ENCODE peak calls at places on chromosomes 11 and 22, in six cellular contexts. J, Y, C, P, I and T are unnamed samples.

GRCh38 chr11:749731-750130 is 2.5 kb downstream of the TALDO1 start:
- DNase-seq in C (no peak), J (no peak), I (no peak), P (no peak), Y (no peak), T (no peak)

GRCh38 chr11:121595717-121596156 is 143.0 kb upstream of the SORL1-AS1 start:
- DNase-seq in C (peak; percentile 100), Y (no peak), J (no peak), P (no peak), I (no peak), T (peak; percentile 96)

GRCh38 chr11:45665206-45665932 is at the start of gene CHST1:
- DNase-seq in P (peak; percentile 67), Y (peak; percentile 74), J (no peak), I (peak; percentile 67), C (peak; percentile 32), T (no peak)

GRCh38 chr11:72740060-72740424 is 12.2 kb downstream of the ARAP1 start:
- DNase-seq in Y (no peak), J (no peak), C (no peak), P (no peak), I (no peak), T (no peak)

GRCh38 chr11:130217632-130218031 is 58.0 kb downstream of the ST14 start:
- DNase-seq in I (no peak), Y (no peak), P (peak; percentile 21), C (no peak), J (no peak), T (no peak)

GRCh38 chr11:26319906-26320305 is 12.0 kb upstream of the ANO3 start:
- DNase-seq in P (no peak), C (no peak), Y (peak; percentile 55), I (no peak), J (no peak), T (peak; percentile 45)

GRCh38 chr11:110367571-110367970 is 62.2 kb upstream of the FDX1 start:
- DNase-seq in P (no peak), C (no peak), I (no peak), Y (no peak), J (no peak), T (no peak)

GRCh38 chr11:73325036-73325981 is 17.2 kb downstream of the ARHGEF17 start:
- DNase-seq in P (no peak), C (peak; percentile 66), I (no peak), J (no peak), Y (no peak), T (peak; percentile 43)

GRCh38 chr11:70682056-70682455 is 283.7 kb downstream of the CTTN start:
- DNase-seq in Y (no peak), C (no peak), J (no peak), I (no peak), P (no peak), T (no peak)

GRCh38 chr11:122040476-122040875 is 75.5 kb downstream of the BLID start:
- DNase-seq in Y (no peak), I (no peak), C (peak; percentile 37), P (no peak), J (no peak), T (no peak)

GRCh38 chr22:39528080-39528661 is 4.4 kb downstream of the RPS19BP1 start:
- DNase-seq in I (no peak), P (no peak), C (no peak), Y (no peak), J (no peak), T (no peak)

GRCh38 chr11:31995525-31996123 is 95.2 kb upstream of the RCN1 start:
- DNase-seq in I (no peak), P (no peak), C (peak; percentile 4), J (no peak), Y (no peak), T (no peak)

GRCh38 chr11:91239359-91239758 is 985.3 kb upstream of the FAT3 start:
- DNase-seq in Y (no peak), C (no peak), J (no peak), P (no peak), I (no peak), T (no peak)

GRCh38 chr22:41181349-41182241 is 23.5 kb upstream of the L3MBTL2 start:
- DNase-seq in C (peak; percentile 82), J (no peak), Y (no peak), I (no peak), P (no peak), T (peak; percentile 22)

GRCh38 chr11:124071622-124071948 is 30.5 kb upstream of the OR10G7 start:
- DNase-seq in Y (no peak), I (no peak), C (no peak), P (no peak), J (no peak), T (no peak)

GRCh38 chr22:41576877-41577276 is 12.8 kb downstream of the PMM1 start:
- DNase-seq in I (peak; percentile 87), J (no peak), P (peak; percentile 60), Y (peak; percentile 86), C (peak; percentile 34), T (peak; percentile 41)

GRCh38 chr11:7257744-7258143 is 6.0 kb downstream of the SYT9 start:
- DNase-seq in Y (no peak), C (no peak), I (no peak), P (no peak), J (no peak), T (no peak)

GRCh38 chr22:43391306-43391705 is 20.5 kb upstream of the MPPED1 start:
- DNase-seq in I (no peak), Y (no peak), C (no peak), J (no peak), P (no peak), T (no peak)

GRCh38 chr11:11498195-11498594 is 123.6 kb downstream of the GALNT18 start:
- DNase-seq in C (no peak), Y (no peak), I (no peak), J (no peak), P (no peak), T (no peak)

DNA sequence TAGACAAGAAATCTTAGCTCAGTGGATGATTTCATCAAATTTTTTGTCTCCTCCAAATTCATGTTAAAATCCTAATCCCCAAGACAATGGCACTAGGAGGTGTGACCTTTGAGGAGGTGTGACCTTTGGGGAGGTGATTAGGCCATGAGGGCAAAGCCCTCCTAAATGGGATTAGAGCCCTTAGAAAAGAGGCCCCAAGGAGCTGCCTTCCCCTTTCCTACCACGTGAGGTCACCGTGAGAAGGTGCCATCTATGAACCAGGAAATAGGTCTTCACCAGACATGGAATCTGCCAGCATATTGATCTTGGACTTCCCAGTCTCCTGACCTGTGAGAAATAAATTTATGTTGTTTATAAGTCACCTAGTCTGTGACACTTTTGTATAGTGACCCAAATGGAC is 138.7 kb downstream of the TRIM29 start:
- DNase-seq in P (no peak), Y (peak; percentile 54), J (no peak), C (no peak), I (peak; percentile 50), T (no peak)
- TF ChIP-seq CTCF in P (no peak), Y (peak; percentile 44), J (no peak), C (no peak), I (peak; percentile 57), T (peak; percentile 22)

DNA sequence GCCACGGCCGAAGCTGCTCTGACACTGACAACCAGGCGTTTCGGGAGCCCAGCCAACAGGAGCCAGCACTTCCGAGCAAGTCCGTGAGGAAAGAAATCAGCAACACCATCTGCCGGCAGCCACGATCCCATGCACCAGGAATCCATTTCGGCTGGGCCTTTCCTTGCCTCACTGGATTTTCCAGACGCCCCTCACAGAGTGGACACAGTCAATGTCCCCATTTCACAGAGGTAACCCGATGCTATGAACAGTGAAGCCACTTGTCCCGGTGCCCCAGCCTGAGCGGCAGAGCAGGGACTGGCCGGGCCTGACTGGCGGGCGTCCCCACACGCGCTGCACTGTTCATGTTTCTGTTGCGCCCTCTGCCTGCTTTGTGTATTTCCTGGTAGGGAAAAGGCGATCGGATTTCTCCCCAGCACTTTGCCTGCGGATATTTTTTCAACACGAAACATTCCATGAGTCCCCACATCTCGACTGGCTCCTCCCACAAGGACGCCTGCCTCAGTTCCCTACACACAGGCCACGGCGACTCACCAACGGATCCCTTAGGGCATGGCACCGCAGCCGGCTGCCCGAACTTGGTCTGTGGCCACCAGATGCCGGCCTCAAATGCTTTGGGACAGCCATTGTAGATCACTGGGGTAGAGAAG is 55.3 kb downstream of the TRMU start:
- DNase-seq in I (no peak), Y (peak; percentile 27), P (peak; percentile 75), J (no peak), C (peak; percentile 24), T (peak; percentile 34)
- TF ChIP-seq CTCF in I (no peak), Y (no peak), P (peak; percentile 34), J (no peak), C (peak; percentile 57), T (peak; percentile 45)

GRCh38 chr22:48577691-48578090 is 1250.0 kb downstream of the BRD1 start:
- DNase-seq in P (no peak), I (no peak), C (no peak), Y (no peak), J (no peak), T (no peak)

GRCh38 chr22:48578138-48579034 is 1249.3 kb downstream of the BRD1 start:
- DNase-seq in C (no peak), Y (no peak), I (no peak), J (no peak), P (no peak), T (no peak)

GRCh38 chr22:48576333-48577013 is 1251.2 kb downstream of the BRD1 start:
- DNase-seq in J (no peak), I (peak; percentile 55), Y (peak; percentile 88), P (no peak), C (peak; percentile 29), T (no peak)

GRCh38 chr22:48575567-48576332 is 1251.9 kb downstream of the BRD1 start:
- DNase-seq in C (no peak), Y (peak; percentile 65), P (no peak), I (no peak), J (no peak), T (no peak)

DNA sequence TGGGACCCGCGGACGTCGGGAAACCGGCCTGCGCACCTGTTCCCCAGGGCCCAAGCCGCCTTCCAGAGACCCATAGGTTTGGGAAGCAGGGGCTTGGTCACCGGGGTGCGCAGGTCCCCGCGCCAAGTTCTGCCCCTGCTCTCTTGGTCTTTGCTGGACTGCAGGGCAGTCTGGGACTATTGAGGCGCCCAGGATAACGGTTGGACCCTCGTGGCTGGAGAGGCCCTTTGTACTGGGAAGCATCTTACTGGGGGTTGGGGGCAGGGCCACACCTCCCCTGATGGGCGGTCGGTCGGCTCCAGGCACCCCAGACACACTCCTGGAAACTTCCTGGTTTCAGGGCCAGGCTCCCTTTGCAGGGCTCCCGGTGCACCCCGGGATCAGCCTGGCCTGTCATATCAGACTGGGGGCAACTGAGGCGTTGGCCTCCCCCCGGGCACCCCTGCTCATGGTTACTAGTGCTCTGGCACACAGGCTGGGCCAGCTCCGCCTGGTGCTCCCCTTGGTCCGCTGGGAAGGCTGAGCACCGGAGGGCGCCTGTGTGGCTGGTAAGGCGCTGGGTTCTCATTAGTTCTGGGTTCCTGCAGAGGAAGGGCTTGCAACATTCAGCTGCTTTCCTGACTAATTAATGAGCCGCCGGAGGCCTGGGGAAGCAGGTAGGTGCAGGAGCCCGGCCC is 1250.5 kb downstream of the BRD1 start:
- DNase-seq in J (no peak), I (peak; percentile 53), C (no peak), P (no peak), Y (peak; percentile 40), T (no peak)
- TF ChIP-seq CTCF in J (no peak), I (peak; percentile 60), C (no peak), P (no peak), Y (no peak), T (no peak)

DNA sequence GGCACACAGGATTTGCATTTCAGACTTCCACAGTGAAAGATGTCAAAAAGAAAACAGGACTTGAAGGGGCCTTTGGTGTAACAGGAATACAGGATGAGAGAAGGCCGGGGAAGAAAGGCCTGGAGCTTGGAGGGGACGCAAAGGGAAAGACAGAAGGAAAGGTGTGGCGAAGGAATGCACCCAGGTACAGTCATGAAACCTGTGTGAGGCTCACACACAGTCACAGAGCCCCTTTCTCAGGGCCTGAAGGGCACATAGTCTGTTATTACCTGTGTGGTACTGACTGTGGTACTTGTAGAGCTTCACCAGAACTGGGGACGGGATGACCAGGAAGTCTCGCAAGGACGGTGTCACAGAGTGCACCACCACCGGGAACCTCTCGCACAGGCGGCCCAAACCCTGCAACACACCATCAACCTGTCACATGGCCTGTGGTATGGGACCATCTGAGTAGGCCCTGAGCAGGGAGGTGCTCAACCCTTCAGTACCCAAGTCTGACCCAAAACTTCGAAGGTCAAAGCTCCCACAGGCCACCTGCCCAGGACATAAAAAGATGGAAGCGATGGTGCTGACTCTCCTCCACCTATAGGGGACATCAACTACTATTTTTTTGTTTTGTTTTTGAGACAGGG is 29.1 kb downstream of the SERPIND1 start:
- DNase-seq in C (no peak), I (no peak), J (no peak), P (no peak), Y (no peak), T (no peak)
- TF ChIP-seq CTCF in C (no peak), I (no peak), J (no peak), P (no peak), Y (no peak), T (no peak)